ENCODE peak calls at places on chromosomes 11 and 22, in ten cellular contexts. O is PC-9, F is pancreas, H is AG04450, U is A549, Z is AG09319, R is RWPE1, A is foreskin keratinocyte, D is progenitor cell of endocrine pancreas, W is spleen. E is an unnamed sample.

GRCh38 chr11:1531961-1532586 is 40.0 kb downstream of the DUSP8 start:
- DNase-seq in O (no peak), F (peak), H (no peak), U (no peak), Z (peak), R (peak), A (peak), D (no peak), W (no peak), E (no peak)

GRCh38 chr11:67278135-67278938 is 10.8 kb upstream of the ANKRD13D start:
- DNase-seq in O (no peak), F (peak), H (no peak), U (no peak), Z (no peak), R (no peak), A (no peak), D (no peak), W (peak), E (no peak)

GRCh38 chr11:12174145-12175143 is 64.1 kb downstream of the MICAL2 start:
- DNase-seq in O (no peak), F (no peak), H (no peak), U (no peak), Z (no peak), R (no peak), A (peak), D (no peak), W (no peak), E (no peak)

GRCh38 chr11:15127341-15127740 is 12.6 kb downstream of the INSC start:
- DNase-seq in O (no peak), F (no peak), H (no peak), U (no peak), Z (no peak), R (no peak), A (peak), D (no peak), W (no peak), E (no peak)

GRCh38 chr22:30538280-30538679 is 8.3 kb downstream of the SEC14L6 start:
- DNase-seq in O (no peak), F (no peak), H (no peak), U (no peak), Z (no peak), R (no peak), A (peak), D (no peak), W (no peak), E (no peak)

GRCh38 chr11:126413426-126413825 is 57.9 kb downstream of the ST3GAL4 start:
- DNase-seq in O (no peak), F (no peak), H (no peak), U (no peak), Z (no peak), R (no peak), A (no peak), D (no peak), W (peak), E (no peak)

GRCh38 chr22:49992921-49993648 is 19.5 kb downstream of the IL17REL start:
- DNase-seq in O (peak), F (peak), H (no peak), U (peak), Z (no peak), R (no peak), A (no peak), D (peak), W (peak), E (peak)

GRCh38 chr11:1010551-1011319 is 25.8 kb downstream of the MUC6 start:
- DNase-seq in O (no peak), F (peak), H (no peak), U (no peak), Z (no peak), R (no peak), A (no peak), D (no peak), W (no peak), E (no peak)

GRCh38 chr11:119677840-119678239 is 51.2 kb downstream of the NECTIN1 start:
- DNase-seq in O (no peak), F (no peak), H (no peak), U (no peak), Z (no peak), R (no peak), A (no peak), D (no peak), W (no peak), E (no peak)

GRCh38 chr11:14336507-14337503 is 22.2 kb downstream of the RRAS2 start:
- DNase-seq in O (peak), F (no peak), H (peak), U (peak), Z (peak), R (peak), A (peak), D (no peak), W (no peak), E (no peak)

GRCh38 chr22:49883294-49883640 is 29.6 kb downstream of the ZBED4 start:
- DNase-seq in O (no peak), F (no peak), H (no peak), U (no peak), Z (no peak), R (no peak), A (no peak), D (no peak), W (no peak), E (no peak)

GRCh38 chr11:130478204-130478701 is 29.8 kb downstream of the ADAMTS15 start:
- DNase-seq in O (peak), F (no peak), H (peak), U (peak), Z (peak), R (peak), A (no peak), D (no peak), W (no peak), E (peak)

GRCh38 chr22:50522208-50522805 is 3.1 kb downstream of the SCO2 start:
- DNase-seq in O (no peak), F (peak), H (no peak), U (no peak), Z (no peak), R (no peak), A (no peak), D (no peak), W (no peak), E (no peak)

DNA sequence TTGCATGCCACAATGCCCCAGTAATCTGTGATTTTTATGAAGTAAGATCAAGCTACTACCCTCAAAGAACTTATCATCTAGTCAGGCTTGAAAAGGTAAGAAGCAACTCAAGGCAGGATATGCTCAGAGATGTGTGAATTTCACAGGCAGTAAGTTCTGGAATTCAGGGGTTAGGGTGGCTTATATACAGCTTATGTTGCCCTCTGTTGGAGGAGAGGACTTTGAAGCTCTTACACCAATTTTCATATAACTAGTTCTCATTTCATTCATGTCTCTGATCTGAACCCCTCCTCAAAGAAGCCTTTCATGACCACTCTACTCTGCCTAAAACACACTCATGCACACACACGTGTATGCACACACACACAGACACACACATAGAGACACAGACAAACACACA is 220.5 kb upstream of the ZBED5 start:
- DNase-seq in O (no peak), F (no peak), H (no peak), U (peak), Z (peak), R (no peak), A (no peak), D (no peak), W (no peak), E (no peak)
- TF ChIP-seq CTCF in O (no peak), F (no peak), H (peak), U (peak), Z (peak), R (no peak), A (peak), D (no peak), W (no peak), E (no peak)

GRCh38 chr11:78081583-78081982 is 1.9 kb upstream of the NDUFC2 start:
- DNase-seq in O (no peak), F (no peak), H (no peak), U (no peak), Z (no peak), R (no peak), A (no peak), D (no peak), W (no peak), E (no peak)

GRCh38 chr11:78078218-78079167 is 1.2 kb downstream of the NDUFC2 start:
- DNase-seq in O (peak), F (no peak), H (no peak), U (no peak), Z (no peak), R (no peak), A (no peak), D (no peak), W (no peak), E (no peak)

GRCh38 chr11:78080818-78081495 is 1.3 kb upstream of the NDUFC2 start:
- DNase-seq in O (peak), F (no peak), H (peak), U (no peak), Z (no peak), R (no peak), A (no peak), D (no peak), W (no peak), E (no peak)

GRCh38 chr11:78079232-78080083 is at the start of gene NDUFC2:
- DNase-seq in O (peak), F (peak), H (peak), U (peak), Z (peak), R (peak), A (peak), D (peak), W (peak), E (peak)

DNA sequence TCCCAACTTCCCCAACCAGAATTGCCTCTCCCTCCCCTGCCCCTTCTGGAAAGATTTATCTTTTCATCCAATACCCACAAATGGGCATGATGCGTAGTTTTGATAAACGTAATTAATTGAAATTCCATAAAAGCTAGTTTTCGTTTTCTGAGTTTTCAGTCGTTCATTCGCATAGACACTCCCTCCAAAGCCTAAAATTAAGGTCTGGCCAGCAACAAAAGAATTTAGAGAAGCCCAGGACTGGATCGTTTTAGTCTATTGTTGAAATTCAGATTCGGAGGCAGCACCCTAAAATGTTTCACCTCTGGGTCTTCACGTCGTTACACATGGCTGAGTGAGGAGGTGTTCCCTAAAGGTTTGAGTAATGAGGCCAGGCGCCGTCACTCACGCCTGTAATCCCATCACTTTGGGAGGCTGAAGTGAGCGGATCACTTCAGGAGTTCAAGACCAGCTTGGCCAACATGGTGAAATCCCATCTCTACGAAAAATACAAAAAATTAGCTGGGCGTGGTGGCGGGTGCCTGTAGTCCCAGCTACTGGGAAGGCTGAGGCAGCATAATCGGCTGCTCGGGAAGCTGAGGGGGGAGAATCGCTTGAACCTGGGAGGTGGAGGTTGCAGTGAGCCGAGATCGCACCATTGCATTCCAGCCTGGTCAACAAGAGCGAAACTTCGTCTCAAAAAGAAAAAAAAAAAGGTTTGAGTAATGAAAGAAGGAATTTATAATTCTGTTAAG is 589 bp upstream of the NDUFC2 start:
- DNase-seq in O (no peak), F (no peak), H (no peak), U (no peak), Z (no peak), R (no peak), A (no peak), D (no peak), W (no peak), E (no peak)
- TF ChIP-seq CTCF in O (peak), F (no peak), H (no peak), U (no peak), Z (no peak), R (no peak), A (no peak), D (no peak), W (peak), E (no peak)

DNA sequence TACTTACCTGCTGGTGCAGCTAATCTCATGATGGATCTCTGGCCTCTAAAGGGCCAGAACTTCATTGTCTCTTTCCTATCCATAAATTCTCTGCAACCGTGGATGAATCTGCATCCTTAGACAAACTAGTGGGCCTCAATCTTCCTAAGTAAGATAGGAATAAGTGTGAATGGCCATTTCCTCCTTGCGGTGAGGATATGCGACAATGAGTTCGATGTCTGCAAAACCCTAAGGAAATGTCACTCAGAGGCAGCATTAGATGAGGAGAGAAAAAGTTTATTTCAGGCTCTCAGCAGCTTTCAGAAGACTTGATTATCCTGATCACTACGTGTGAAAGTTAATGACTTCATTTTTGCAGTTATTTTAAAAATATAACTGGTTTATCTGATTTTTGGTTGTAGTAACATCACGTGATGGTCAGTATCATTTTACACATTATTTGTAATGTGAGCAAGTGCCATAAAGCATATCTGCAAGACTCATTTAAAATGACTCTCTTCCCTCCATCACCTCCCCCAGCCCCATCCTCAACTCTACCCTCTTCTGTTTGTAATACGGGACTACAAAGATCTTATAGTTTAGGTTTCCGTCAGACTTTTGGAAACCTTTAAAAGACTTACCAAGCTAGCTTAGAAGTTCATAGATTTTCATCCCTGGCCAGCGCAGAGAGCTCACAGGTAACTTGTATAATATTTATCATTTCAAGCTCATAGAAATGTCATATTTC is 10.2 kb downstream of the GRAP2 start:
- DNase-seq in O (no peak), F (no peak), H (no peak), U (no peak), Z (no peak), R (no peak), A (no peak), D (no peak), W (no peak), E (no peak)
- TF ChIP-seq CTCF in O (no peak), F (no peak), H (no peak), U (no peak), Z (no peak), R (no peak), A (no peak), D (no peak), W (no peak), E (no peak)

DNA sequence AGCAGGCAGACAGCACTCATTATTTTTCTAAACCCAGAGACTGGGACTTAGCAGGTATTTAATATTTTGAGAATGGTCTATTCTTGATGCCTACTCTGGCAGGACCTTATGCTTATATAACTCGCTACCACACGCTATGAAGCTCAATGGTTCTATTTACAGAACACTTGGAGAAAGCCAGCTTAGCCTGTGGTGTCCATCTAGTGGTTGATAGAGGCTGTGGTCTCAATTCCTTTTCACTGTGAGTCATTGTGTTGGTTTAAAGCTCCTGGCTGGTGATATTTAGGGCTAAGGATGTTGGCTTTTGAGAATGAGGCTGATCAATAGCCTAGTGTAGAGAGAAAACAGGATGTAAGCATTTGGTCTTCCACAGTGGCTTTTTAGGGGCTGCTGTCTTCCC is 206.4 kb downstream of the DBX1 start:
- DNase-seq in O (peak), F (no peak), H (peak), U (peak), Z (no peak), R (peak), A (peak), D (no peak), W (no peak), E (no peak)
- TF ChIP-seq CTCF in O (peak), F (peak), H (peak), U (peak), Z (peak), R (no peak), A (peak), D (peak), W (no peak), E (no peak)

DNA sequence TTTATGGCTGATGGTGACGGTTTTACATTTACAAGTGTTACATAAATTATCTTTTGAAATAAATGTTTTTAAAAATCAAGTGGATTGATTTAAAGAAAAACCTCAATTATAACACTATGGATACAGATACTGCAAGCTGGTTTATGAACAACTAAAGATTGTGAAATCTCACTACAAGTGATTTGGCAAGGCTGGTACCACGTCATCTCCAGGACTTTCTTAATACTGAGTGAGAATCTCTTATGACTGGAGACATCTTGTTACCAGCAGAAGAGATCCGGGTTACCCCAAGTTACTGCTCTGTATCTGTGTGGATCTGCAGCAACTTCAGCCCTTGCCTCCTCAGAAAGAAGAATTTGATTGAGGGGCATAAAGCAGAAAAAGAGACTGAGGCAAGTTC is 452.9 kb downstream of the MN1 start:
- DNase-seq in O (no peak), F (no peak), H (no peak), U (no peak), Z (peak), R (no peak), A (no peak), D (no peak), W (no peak), E (no peak)
- TF ChIP-seq CTCF in O (no peak), F (no peak), H (no peak), U (no peak), Z (no peak), R (no peak), A (no peak), D (no peak), W (no peak), E (no peak)